ENCODE peak calls at places on chromosomes 11 and 22, in four cellular contexts. I, C, H and V are unnamed samples.

GRCh38 chr22:41672780-41673509 is 15.7 kb downstream of the SNU13 start:
- DNase-seq in I (no peak), H (peak; percentile 19), C (no peak), V (no peak)

GRCh38 chr22:29309332-29310064 is 3.0 kb downstream of the GAS2L1 start:
- DNase-seq in C (no peak), I (no peak), H (no peak), V (no peak)

GRCh38 chr11:63698976-63699733 is 17.9 kb downstream of the RTN3 start:
- DNase-seq in I (no peak), C (no peak), H (peak; percentile 31), V (no peak)

GRCh38 chr11:73171762-73172161 is 29.6 kb upstream of the FCHSD2 start:
- DNase-seq in H (no peak), C (peak; percentile 25), I (no peak), V (no peak)

GRCh38 chr11:116535954-116536353 is 236.8 kb downstream of the BUD13 start:
- DNase-seq in C (no peak), H (no peak), I (no peak), V (no peak)

GRCh38 chr11:6757373-6757967 is 14.3 kb downstream of the OR2AG2 start:
- DNase-seq in I (peak; percentile 60), H (peak; percentile 73), C (peak; percentile 59), V (peak; percentile 43)

GRCh38 chr22:41517172-41518047 is 26.9 kb downstream of the POLR3H start:
- DNase-seq in C (peak; percentile 46), H (peak; percentile 65), I (peak; percentile 64), V (peak; percentile 57)

GRCh38 chr11:78766997-78767396 is 192.3 kb upstream of the NARS2 start:
- DNase-seq in I (no peak), C (no peak), H (no peak), V (no peak)

GRCh38 chr22:23183107-23183698 is 2.9 kb downstream of the BCR start:
- DNase-seq in C (peak; percentile 66), H (peak; percentile 94), I (peak; percentile 79), V (peak; percentile 74)

GRCh38 chr22:39567135-39567946 is 3.2 kb upstream of the CACNA1I start:
- DNase-seq in I (no peak), C (no peak), H (no peak), V (no peak)

GRCh38 chr22:49564666-49565515 is 262.8 kb downstream of the BRD1 start:
- DNase-seq in I (peak; percentile 15), C (no peak), H (no peak), V (no peak)

GRCh38 chr11:46112961-46113617 is 8.2 kb downstream of the PHF21A start:
- DNase-seq in H (peak; percentile 86), C (peak; percentile 68), I (no peak), V (peak; percentile 35)

GRCh38 chr11:8756201-8756600 is 73.6 kb downstream of the RPL27A start:
- DNase-seq in H (no peak), I (no peak), C (peak; percentile 78), V (no peak)

GRCh38 chr22:33788927-33789326 is 131.3 kb downstream of the LARGE1 start:
- DNase-seq in I (no peak), H (no peak), C (no peak), V (no peak)

GRCh38 chr11:120543816-120544215 is 32.3 kb downstream of the GRIK4 start:
- DNase-seq in C (no peak), H (no peak), I (no peak), V (no peak)

GRCh38 chr11:127939000-127939399 is 648.4 kb downstream of the ETS1 start:
- DNase-seq in C (no peak), I (no peak), H (no peak), V (no peak)

GRCh38 chr11:35165416-35166368 is 26.7 kb downstream of the CD44 start:
- DNase-seq in C (peak; percentile 50), I (no peak), H (no peak), V (no peak)

GRCh38 chr11:128891912-128892398 is 799 bp downstream of the KCNJ5 start:
- DNase-seq in I (no peak), C (no peak), H (no peak), V (no peak)

GRCh38 chr11:93542753-93543246 is 391 bp downstream of the SMCO4 start:
- DNase-seq in C (no peak), I (peak; percentile 45), H (peak; percentile 58), V (peak; percentile 40)

GRCh38 chr11:46669606-46670243 is 30.7 kb downstream of the ARHGAP1 start:
- DNase-seq in C (no peak), I (no peak), H (peak; percentile 54), V (no peak)

GRCh38 chr11:68326334-68327215 is 14.2 kb downstream of the LRP5 start:
- DNase-seq in I (no peak), C (no peak), H (no peak), V (no peak)

GRCh38 chr11:68329993-68330699 is 17.8 kb downstream of the LRP5 start:
- DNase-seq in C (peak; percentile 53), H (no peak), I (no peak), V (no peak)

GRCh38 chr11:68329496-68329895 is 17.1 kb downstream of the LRP5 start:
- DNase-seq in C (no peak), I (no peak), H (no peak), V (no peak)

GRCh38 chr11:68327586-68328370 is 15.4 kb downstream of the LRP5 start:
- DNase-seq in H (no peak), I (no peak), C (no peak), V (no peak)

DNA sequence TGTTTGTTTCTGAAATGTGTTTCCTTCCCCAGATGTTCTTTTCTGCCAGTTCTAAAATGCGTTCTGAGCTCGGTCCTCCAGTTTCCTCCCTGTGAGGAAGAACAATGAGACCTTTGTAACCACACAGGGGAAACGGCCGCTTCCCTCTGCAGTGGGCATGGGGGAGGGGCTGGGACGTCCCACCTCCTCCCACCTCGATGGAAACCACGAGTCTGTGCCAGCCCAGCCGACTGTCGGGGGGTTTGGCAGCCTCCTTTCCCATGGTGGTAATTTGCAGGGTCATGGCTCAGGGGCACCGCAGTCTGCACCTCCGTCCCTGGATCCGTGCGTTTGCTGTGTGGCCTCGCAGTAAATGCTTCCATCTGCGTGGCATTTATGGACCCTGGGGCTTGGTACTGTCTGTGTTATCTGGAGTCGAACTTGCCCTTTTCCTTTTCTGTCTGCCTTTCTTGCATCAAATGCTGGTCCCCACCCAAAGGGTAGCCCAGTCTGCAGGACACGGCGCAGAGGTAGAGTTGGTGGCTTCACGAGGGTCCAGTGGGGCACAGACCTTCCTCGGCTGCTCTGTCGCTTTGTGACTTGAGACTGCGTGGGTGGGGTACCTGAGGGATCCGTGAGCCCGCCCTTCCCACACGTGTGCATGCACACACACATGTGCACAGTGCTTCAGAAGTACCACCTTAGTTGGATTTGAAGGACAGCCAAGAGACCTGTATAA is 16.1 kb downstream of the LRP5 start:
- DNase-seq in H (peak; percentile 71), I (peak; percentile 65), C (no peak), V (peak; percentile 58)
- H3K79me1 ChIP-seq in H (peaks cover 19% of the 10 kb centered on the region), I (no peaks in the 10 kb centered on the region), C (peaks cover 38% of the 10 kb centered on the region), V (peaks cover 19% of the 10 kb centered on the region)

DNA sequence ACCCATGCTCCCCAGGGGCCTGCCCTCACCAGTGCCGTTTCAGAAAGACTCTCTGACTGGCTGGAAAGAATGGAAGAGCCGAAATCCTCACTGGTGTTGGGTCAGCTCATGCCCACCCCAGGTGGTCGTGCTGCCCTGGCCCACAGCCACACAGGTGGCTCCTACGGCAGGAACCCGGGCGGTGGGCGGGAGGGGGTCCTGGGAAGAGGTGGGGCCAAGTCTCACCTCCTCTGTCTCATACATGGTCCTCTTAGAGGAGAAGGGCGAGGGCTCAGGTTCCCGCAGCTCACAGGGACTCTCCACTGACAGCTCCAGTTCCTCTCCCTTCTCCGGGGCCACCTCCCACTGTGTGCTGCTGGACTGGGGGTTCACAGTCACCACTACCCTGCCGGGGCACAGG is 8.2 kb downstream of the ATG2A start:
- DNase-seq in I (no peak), H (no peak), C (no peak), V (no peak)
- H2BK5ac ChIP-seq in I (no peak overlapping the region), H (no peak overlapping the region), C (no peak overlapping the region), V (peak overlapping the region; percentile 24)

GRCh38 chr11:118918128-118918685 is 7.5 kb downstream of the BCL9L start:
- DNase-seq in I (peak; percentile 84), H (peak; percentile 98), C (peak; percentile 91), V (no peak)
- H3K79me1 ChIP-seq in I (peaks cover 5% of the 10 kb centered on the region), H (peaks cover 26% of the 10 kb centered on the region), C (peaks cover 8% of the 10 kb centered on the region), V (peaks cover 19% of the 10 kb centered on the region)

GRCh38 chr11:12167098-12167999 is 57.0 kb downstream of the MICAL2 start:
- DNase-seq in C (peak; percentile 97), H (peak; percentile 70), I (no peak), V (no peak)
- H2BK5ac ChIP-seq in C (peak overlapping the region; percentile 97), H (no peak overlapping the region), I (no peak overlapping the region), V (no peak overlapping the region)

GRCh38 chr11:1510928-1511327 is 24.3 kb upstream of the MOB2 start:
- DNase-seq in I (no peak), H (no peak), C (no peak), V (no peak)

GRCh38 chr11:1514349-1515061 is 27.9 kb upstream of the MOB2 start:
- DNase-seq in H (no peak), I (no peak), C (no peak), V (no peak)

GRCh38 chr11:1511937-1512496 is 25.4 kb upstream of the MOB2 start:
- DNase-seq in C (no peak), H (no peak), I (no peak), V (no peak)

GRCh38 chr11:1515082-1516060 is 28.8 kb upstream of the MOB2 start:
- DNase-seq in H (peak; percentile 68), I (peak; percentile 89), C (peak; percentile 47), V (peak; percentile 72)

GRCh38 chr11:1513326-1514296 is 27.0 kb upstream of the MOB2 start:
- DNase-seq in H (no peak), I (no peak), C (no peak), V (no peak)
- H3K79me1 ChIP-seq in H (peaks cover 14% of the 10 kb centered on the region), I (no peaks in the 10 kb centered on the region), C (peaks cover 35% of the 10 kb centered on the region), V (peaks cover 19% of the 10 kb centered on the region)

DNA sequence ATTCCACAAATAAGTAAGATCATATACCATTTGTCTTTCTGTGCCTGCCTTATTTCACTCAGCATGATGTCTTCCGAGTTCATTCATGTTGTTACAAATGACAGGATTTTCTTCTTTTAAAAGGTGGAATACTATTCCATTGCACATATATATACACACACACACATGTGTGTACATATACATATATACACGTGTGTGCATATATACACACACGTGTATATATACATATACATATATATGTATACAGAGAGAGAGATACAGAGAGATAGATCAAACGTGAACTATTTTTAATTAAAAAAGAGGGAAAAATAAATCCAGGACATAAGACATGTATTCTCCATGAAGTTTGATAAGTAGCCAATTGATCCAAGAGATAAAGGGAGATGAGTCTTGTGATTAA is 108.1 kb downstream of the TRPC6 start:
- DNase-seq in C (no peak), H (no peak), I (no peak), V (no peak)
- H2BK5ac ChIP-seq in C (no peak overlapping the region), H (no peak overlapping the region), I (no peak overlapping the region), V (no peak overlapping the region)